ENCODE peak calls at places on chromosomes 5 and 9, in four cellular contexts. O is K562, E is WTC11, K is HepG2. I is an unnamed sample.

GRCh38 chr9:78314953-78315870 is 18.3 kb downstream of the PSAT1 start:
- DNase-seq in E (no peak), O (no peak), K (no peak), I (no peak)

GRCh38 chr5:168282120-168282519 is 9.3 kb upstream of the WWC1 start:
- DNase-seq in E (no peak), K (peak; percentile 52), O (no peak), I (no peak)

GRCh38 chr5:149161026-149161687 is 19.9 kb downstream of the ABLIM3 start:
- DNase-seq in E (no peak), K (peak; percentile 81), O (no peak), I (no peak)

GRCh38 chr9:124293712-124294504 is 36.2 kb downstream of the NEK6 start:
- DNase-seq in E (no peak), O (no peak), K (no peak), I (no peak)

GRCh38 chr9:23821400-23822181 is 4.4 kb downstream of the ELAVL2 start:
- DNase-seq in E (peak; percentile 78), K (no peak), O (no peak), I (peak; percentile 72)

GRCh38 chr9:21415492-21416267 is 6.8 kb downstream of the IFNA8 start:
- DNase-seq in E (no peak), O (no peak), K (no peak), I (no peak)

GRCh38 chr9:96680812-96681499 is 25.8 kb upstream of the PRXL2C start:
- DNase-seq in K (no peak), O (peak; percentile 45), E (no peak), I (no peak)

GRCh38 chr9:124377551-124377950 is 37.7 kb downstream of the PSMB7 start:
- DNase-seq in K (no peak), E (no peak), O (no peak), I (no peak)

GRCh38 chr5:10192309-10192708 is 57.4 kb downstream of the ATPSCKMT start:
- DNase-seq in O (no peak), E (no peak), K (no peak), I (no peak)

DNA sequence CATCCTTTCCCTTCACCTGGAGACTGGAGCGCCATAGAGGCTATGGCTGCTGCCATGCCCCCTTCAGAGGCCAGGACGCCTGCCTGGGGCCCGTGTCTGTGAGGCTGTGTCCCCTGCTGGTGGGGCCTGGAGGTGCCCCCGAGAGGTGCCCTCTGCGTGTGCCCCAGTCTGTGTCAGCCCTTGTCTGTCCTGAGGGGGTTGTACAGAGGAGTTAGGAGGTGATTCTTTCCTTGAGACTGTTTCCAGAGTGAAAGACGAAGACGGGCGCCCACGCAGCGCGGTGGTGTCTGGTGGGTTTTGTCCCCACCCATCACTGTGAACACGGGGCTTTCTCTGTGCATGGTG is 24.6 kb downstream of the TRAF2 start:
- DNase-seq in K (no peak), E (no peak), O (no peak), I (no peak)
- TF ChIP-seq ELF4 in K (no peak), E (no peak), O (no peak), I (no peak)

GRCh38 chr5:135426102-135427082 is 20.8 kb downstream of the DCANP1 start:
- DNase-seq in E (no peak), K (peak; percentile 66), O (peak; percentile 59), I (peak; percentile 62)
- TF ChIP-seq ELF4 in E (no peak), K (no peak), O (no peak), I (no peak)

GRCh38 chr5:74916831-74917710 is 50.9 kb upstream of the FAM169A start:
- DNase-seq in K (peak; percentile 99), O (no peak), E (no peak), I (no peak)
- TF ChIP-seq ELF4 in K (no peak), O (no peak), E (no peak), I (no peak)

DNA sequence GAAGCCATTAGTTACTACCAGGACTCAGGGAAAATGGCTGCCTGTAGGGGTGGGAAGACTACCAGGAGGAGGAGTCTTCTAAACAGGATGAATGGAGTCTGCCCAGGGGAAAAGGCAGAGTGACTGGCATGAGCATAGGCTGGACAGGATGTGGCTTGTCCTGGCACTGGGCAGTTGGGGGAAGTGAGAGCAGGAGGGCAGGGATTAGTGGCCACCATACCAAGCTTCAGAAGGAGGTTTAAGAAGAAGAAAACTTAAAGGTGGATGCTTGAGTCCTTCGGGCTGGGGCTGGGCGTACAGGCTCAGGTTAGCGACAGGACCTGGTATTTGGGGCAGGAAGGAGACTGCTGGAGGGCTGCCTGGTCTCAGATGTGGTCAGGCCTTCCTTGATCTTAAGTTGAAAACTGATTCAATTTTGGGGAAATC is 5.0 kb upstream of the NSD1 start:
- DNase-seq in K (no peak), E (no peak), O (no peak), I (no peak)
- TF ChIP-seq ELF4 in K (no peak), E (no peak), O (no peak), I (no peak)

GRCh38 chr9:132078369-132079356 is 1.0 kb downstream of the MED27 start:
- DNase-seq in O (peak; percentile 43), K (no peak), E (no peak), I (peak; percentile 40)
- TF ChIP-seq ELF4 in O (no peak), K (no peak), E (no peak), I (no peak)

DNA sequence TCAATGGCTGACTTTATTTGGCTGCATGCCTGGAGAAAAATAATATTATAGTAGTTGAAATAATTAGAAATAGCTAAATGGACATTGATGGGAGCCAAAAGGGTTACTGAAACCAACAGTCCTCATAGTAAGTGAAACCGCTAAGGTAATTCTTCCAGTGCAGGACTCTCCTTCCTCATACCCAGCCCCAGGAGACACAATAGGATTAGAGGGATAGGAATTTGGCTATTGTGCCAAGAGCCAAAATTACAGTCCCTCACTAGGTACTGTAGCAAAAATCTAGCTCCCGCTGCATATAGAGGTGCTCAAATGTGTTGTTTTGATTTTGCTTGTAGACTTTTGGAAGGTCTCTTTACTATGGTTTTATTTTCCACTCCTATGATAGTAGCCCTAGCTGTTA is 20.2 kb downstream of the GLDC start:
- DNase-seq in E (no peak), O (no peak), K (no peak), I (no peak)
- TF ChIP-seq ELF4 in E (no peak), O (no peak), K (no peak), I (no peak)

GRCh38 chr9:134217431-134218210 is 53.3 kb upstream of the RNU6ATAC start:
- DNase-seq in E (no peak), O (peak; percentile 42), K (peak; percentile 70), I (no peak)
- TF ChIP-seq ELF4 in E (no peak), O (no peak), K (no peak), I (no peak)

GRCh38 chr5:67156976-67157583 is 39.5 kb downstream of the CD180 start:
- DNase-seq in K (peak; percentile 22), O (peak; percentile 48), E (peak; percentile 26), I (peak; percentile 46)
- TF ChIP-seq ELF4 in K (no peak), O (no peak), E (no peak), I (no peak)

GRCh38 chr5:93073547-93073946 is 507.5 kb downstream of the NR2F1-AS1 start:
- DNase-seq in E (no peak), O (no peak), K (no peak), I (no peak)
- TF ChIP-seq ELF4 in E (no peak), O (no peak), K (no peak), I (no peak)

GRCh38 chr5:50873594-50874276 is 207.3 kb downstream of the PARP8 start:
- DNase-seq in O (no peak), K (no peak), E (no peak), I (no peak)

GRCh38 chr5:50874985-50875330 is 208.5 kb downstream of the PARP8 start:
- DNase-seq in K (no peak), E (no peak), O (no peak), I (no peak)

GRCh38 chr5:50874277-50874984 is 208.0 kb downstream of the PARP8 start:
- DNase-seq in E (no peak), O (no peak), K (no peak), I (no peak)
- TF ChIP-seq ELF4 in E (no peak), O (no peak), K (no peak), I (no peak)